ENCODE peak calls at places on chromosome 20, in seven cellular contexts. One of them, this sample, is unnamed.

GRCh38 chr20:13800728-13801134 is 15.9 kb downstream of the NDUFAF5 start:
- DNase-seq in IMR-90: peak; percentile 85
- DNase-seq in NB4: no peak
- DNase-seq in HepG2: peak; percentile 89
- DNase-seq in A549: peak; percentile 47
- DNase-seq in prostate gland: peak; percentile 92
- DNase-seq in Peyer's patch: peak; percentile 49
- DNase-seq in this sample: peak; percentile 89

GRCh38 chr20:40506567-40506966 is 182.5 kb downstream of the MAFB start:
- DNase-seq in IMR-90: peak; percentile 80
- DNase-seq in NB4: peak; percentile 100
- DNase-seq in HepG2: peak; percentile 37
- DNase-seq in A549: peak; percentile 60
- DNase-seq in prostate gland: peak; percentile 40
- DNase-seq in Peyer's patch: peak; percentile 57
- DNase-seq in this sample: peak; percentile 57

GRCh38 chr20:25076731-25077609 is 5.0 kb downstream of the VSX1 start:
- DNase-seq in IMR-90: peak; percentile 1
- DNase-seq in NB4: peak; percentile 70
- DNase-seq in HepG2: peak; percentile 82
- DNase-seq in A549: peak; percentile 80
- DNase-seq in prostate gland: no peak
- DNase-seq in Peyer's patch: no peak
- DNase-seq in this sample: peak; percentile 43

GRCh38 chr20:10861086-10861485 is 187.3 kb upstream of the JAG1 start:
- DNase-seq in IMR-90: peak; percentile 83
- DNase-seq in NB4: peak; percentile 81
- DNase-seq in HepG2: no peak
- DNase-seq in A549: peak; percentile 36
- DNase-seq in prostate gland: no peak
- DNase-seq in Peyer's patch: no peak
- DNase-seq in this sample: no peak

GRCh38 chr20:40449144-40449543 is 239.9 kb downstream of the MAFB start:
- DNase-seq in IMR-90: no peak
- DNase-seq in NB4: no peak
- DNase-seq in HepG2: no peak
- DNase-seq in A549: no peak
- DNase-seq in prostate gland: no peak
- DNase-seq in Peyer's patch: no peak
- DNase-seq in this sample: no peak

GRCh38 chr20:4569092-4569491 is 152.6 kb upstream of the PRND start:
- DNase-seq in IMR-90: no peak
- DNase-seq in NB4: peak; percentile 15
- DNase-seq in HepG2: no peak
- DNase-seq in A549: peak; percentile 40
- DNase-seq in prostate gland: no peak
- DNase-seq in Peyer's patch: no peak
- DNase-seq in this sample: no peak

GRCh38 chr20:63206878-63207277 is 9.1 kb downstream of the YTHDF1 start:
- DNase-seq in IMR-90: peak; percentile 17
- DNase-seq in NB4: no peak
- DNase-seq in HepG2: no peak
- DNase-seq in A549: no peak
- DNase-seq in prostate gland: no peak
- DNase-seq in Peyer's patch: no peak
- DNase-seq in this sample: peak; percentile 50

GRCh38 chr20:15396900-15397299 is 1059.5 kb upstream of the FLRT3 start:
- DNase-seq in IMR-90: no peak
- DNase-seq in NB4: no peak
- DNase-seq in HepG2: no peak
- DNase-seq in A549: no peak
- DNase-seq in prostate gland: no peak
- DNase-seq in Peyer's patch: no peak
- DNase-seq in this sample: no peak

GRCh38 chr20:58344741-58345140 is 35.2 kb downstream of the RAB22A start:
- DNase-seq in IMR-90: peak; percentile 71
- DNase-seq in NB4: no peak
- DNase-seq in HepG2: no peak
- DNase-seq in A549: no peak
- DNase-seq in prostate gland: no peak
- DNase-seq in Peyer's patch: no peak
- DNase-seq in this sample: no peak

GRCh38 chr20:40414843-40415615 is 274.0 kb downstream of the MAFB start:
- DNase-seq in IMR-90: no peak
- DNase-seq in NB4: no peak
- DNase-seq in HepG2: no peak
- DNase-seq in A549: no peak
- DNase-seq in prostate gland: peak; percentile 88
- DNase-seq in Peyer's patch: no peak
- DNase-seq in this sample: no peak

GRCh38 chr20:61948586-61949362 is 116.9 kb downstream of the TAF4 start:
- DNase-seq in IMR-90: no peak
- DNase-seq in NB4: no peak
- DNase-seq in HepG2: no peak
- DNase-seq in A549: no peak
- DNase-seq in prostate gland: no peak
- DNase-seq in Peyer's patch: peak; percentile 8
- DNase-seq in this sample: no peak

GRCh38 chr20:62122659-62123449 is 579 bp downstream of the LSM14B start:
- DNase-seq in IMR-90: no peak
- DNase-seq in NB4: peak; percentile 51
- DNase-seq in HepG2: no peak
- DNase-seq in A549: no peak
- DNase-seq in prostate gland: peak; percentile 33
- DNase-seq in Peyer's patch: peak; percentile 72
- DNase-seq in this sample: peak; percentile 56

GRCh38 chr20:52895662-52896061 is 76.5 kb upstream of the TSHZ2 start:
- DNase-seq in IMR-90: no peak
- DNase-seq in NB4: no peak
- DNase-seq in HepG2: no peak
- DNase-seq in A549: no peak
- DNase-seq in prostate gland: peak; percentile 21
- DNase-seq in Peyer's patch: no peak
- DNase-seq in this sample: no peak

GRCh38 chr20:51237278-51237677 is 214.4 kb upstream of the KCNG1 start:
- DNase-seq in IMR-90: peak; percentile 4
- DNase-seq in NB4: peak; percentile 88
- DNase-seq in HepG2: no peak
- DNase-seq in A549: no peak
- DNase-seq in prostate gland: no peak
- DNase-seq in Peyer's patch: no peak
- DNase-seq in this sample: no peak

GRCh38 chr20:25067102-25067987 is 9.4 kb upstream of the ACSS1 start:
- DNase-seq in IMR-90: no peak
- DNase-seq in NB4: no peak
- DNase-seq in HepG2: no peak
- DNase-seq in A549: no peak
- DNase-seq in prostate gland: no peak
- DNase-seq in Peyer's patch: peak; percentile 18
- DNase-seq in this sample: no peak

GRCh38 chr20:53872561-53873248 is 197.7 kb downstream of the BCAS1 start:
- DNase-seq in IMR-90: peak; percentile 30
- DNase-seq in NB4: no peak
- DNase-seq in HepG2: no peak
- DNase-seq in A549: no peak
- DNase-seq in prostate gland: no peak
- DNase-seq in Peyer's patch: no peak
- DNase-seq in this sample: no peak

GRCh38 chr20:42530855-42531674 is 658.6 kb downstream of the PTPRT start:
- DNase-seq in IMR-90: no peak
- DNase-seq in NB4: peak; percentile 50
- DNase-seq in HepG2: peak; percentile 35
- DNase-seq in A549: peak; percentile 33
- DNase-seq in prostate gland: no peak
- DNase-seq in Peyer's patch: no peak
- DNase-seq in this sample: peak; percentile 15

GRCh38 chr20:36885355-36885754 is 9.4 kb downstream of the TLDC2 start:
- DNase-seq in IMR-90: no peak
- DNase-seq in NB4: no peak
- DNase-seq in HepG2: no peak
- DNase-seq in A549: peak; percentile 55
- DNase-seq in prostate gland: no peak
- DNase-seq in Peyer's patch: no peak
- DNase-seq in this sample: no peak

GRCh38 chr20:38153401-38153800 is 11.7 kb downstream of the TGM2 start:
- DNase-seq in IMR-90: no peak
- DNase-seq in NB4: no peak
- DNase-seq in HepG2: no peak
- DNase-seq in A549: no peak
- DNase-seq in prostate gland: no peak
- DNase-seq in Peyer's patch: no peak
- DNase-seq in this sample: no peak
- TF ChIP-seq POLR2A in IMR-90: no peak
- TF ChIP-seq POLR2A in NB4: no peak
- TF ChIP-seq POLR2A in HepG2: no peak
- TF ChIP-seq POLR2A in A549: no peak
- TF ChIP-seq POLR2A in prostate gland: no peak
- TF ChIP-seq POLR2A in Peyer's patch: no peak
- TF ChIP-seq POLR2A in this sample: no peak

DNA sequence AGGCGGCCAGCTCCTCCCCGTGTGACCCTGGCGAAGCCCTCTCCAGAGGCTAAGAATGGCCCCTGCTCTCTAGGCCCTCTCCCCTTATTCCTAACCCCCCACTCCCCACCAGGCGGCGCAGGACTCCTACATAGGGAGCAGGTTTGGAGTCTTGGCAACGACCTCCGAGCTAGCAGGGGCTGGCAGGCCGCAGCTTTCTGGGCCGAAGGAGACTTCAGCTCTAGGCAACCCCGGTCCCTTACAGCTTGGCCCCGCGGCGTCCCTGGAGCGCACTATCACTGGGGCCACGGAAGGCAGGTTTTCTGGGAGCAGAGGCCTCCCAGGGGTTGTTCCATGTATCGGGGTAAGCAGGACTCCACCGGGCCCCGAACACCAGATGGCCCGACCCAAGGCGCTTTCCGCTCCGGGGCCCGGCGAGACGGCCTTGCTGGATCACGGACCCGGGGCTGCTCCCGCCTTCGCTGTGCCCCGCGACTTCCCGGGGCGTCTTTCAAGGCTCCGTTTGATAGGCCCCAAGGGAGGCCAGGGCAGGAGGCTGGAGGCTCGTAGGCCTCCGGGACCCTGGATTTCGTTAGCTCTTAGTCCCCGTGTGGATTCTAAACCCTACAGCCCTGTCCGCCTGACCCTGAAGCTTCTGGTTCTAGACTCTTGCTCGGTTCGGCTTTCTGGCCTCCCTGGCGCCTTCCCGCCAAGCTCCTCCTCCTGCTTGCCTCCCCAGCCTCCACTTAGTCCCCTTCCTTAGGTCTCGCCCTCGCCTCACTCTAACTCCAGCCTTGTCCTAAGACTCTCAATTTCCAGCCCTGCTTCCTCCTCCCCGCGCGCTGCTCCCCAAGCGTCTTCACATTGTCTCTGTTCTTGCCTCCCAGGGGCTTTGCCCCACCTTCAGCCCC is 1.9 kb downstream of the SLC32A1 start:
- DNase-seq in IMR-90: peak; percentile 11
- DNase-seq in NB4: peak; percentile 51
- DNase-seq in HepG2: peak; percentile 75
- DNase-seq in A549: peak; percentile 54
- DNase-seq in prostate gland: no peak
- DNase-seq in Peyer's patch: no peak
- DNase-seq in this sample: peak; percentile 37
- TF ChIP-seq CTCF in IMR-90: peak; percentile 34
- TF ChIP-seq CTCF in NB4: peak; percentile 48
- TF ChIP-seq CTCF in HepG2: peak; percentile 93
- TF ChIP-seq CTCF in A549: peak; percentile 57
- TF ChIP-seq CTCF in prostate gland: no peak
- TF ChIP-seq CTCF in Peyer's patch: no peak
- TF ChIP-seq CTCF in this sample: no peak

GRCh38 chr20:17568972-17569471 is 853 bp upstream of the DSTN start:
- DNase-seq in IMR-90: peak; percentile 99
- DNase-seq in NB4: no peak
- DNase-seq in HepG2: peak; percentile 95
- DNase-seq in A549: peak; percentile 98
- DNase-seq in prostate gland: peak; percentile 90
- DNase-seq in Peyer's patch: peak; percentile 85
- DNase-seq in this sample: peak; percentile 80
- H3K4me3 ChIP-seq in IMR-90: peak overlapping the region; percentile 85
- H3K4me3 ChIP-seq in NB4: no peak overlapping the region
- H3K4me3 ChIP-seq in HepG2: peak overlapping the region; percentile 94
- H3K4me3 ChIP-seq in A549: peak overlapping the region; percentile 87
- H3K4me3 ChIP-seq in prostate gland: peak overlapping the region; percentile 100
- H3K4me3 ChIP-seq in Peyer's patch: peak overlapping the region; percentile 76
- H3K4me3 ChIP-seq in this sample: peak overlapping the region; percentile 100

GRCh38 chr20:45412653-45413052 is 3.3 kb upstream of the PIGT start:
- DNase-seq in IMR-90: no peak
- DNase-seq in NB4: no peak
- DNase-seq in HepG2: no peak
- DNase-seq in A549: no peak
- DNase-seq in prostate gland: no peak
- DNase-seq in Peyer's patch: no peak
- DNase-seq in this sample: no peak

GRCh38 chr20:45416917-45417316 is 976 bp downstream of the PIGT start:
- DNase-seq in IMR-90: no peak
- DNase-seq in NB4: peak; percentile 39
- DNase-seq in HepG2: no peak
- DNase-seq in A549: no peak
- DNase-seq in prostate gland: no peak
- DNase-seq in Peyer's patch: no peak
- DNase-seq in this sample: no peak

GRCh38 chr20:45413479-45413878 is 2.5 kb upstream of the PIGT start:
- DNase-seq in IMR-90: no peak
- DNase-seq in NB4: no peak
- DNase-seq in HepG2: no peak
- DNase-seq in A549: no peak
- DNase-seq in prostate gland: no peak
- DNase-seq in Peyer's patch: no peak
- DNase-seq in this sample: no peak

GRCh38 chr20:45419188-45420091 is 3.5 kb downstream of the PIGT start:
- DNase-seq in IMR-90: peak; percentile 94
- DNase-seq in NB4: no peak
- DNase-seq in HepG2: peak; percentile 35
- DNase-seq in A549: peak; percentile 90
- DNase-seq in prostate gland: peak; percentile 85
- DNase-seq in Peyer's patch: peak; percentile 65
- DNase-seq in this sample: no peak

DNA sequence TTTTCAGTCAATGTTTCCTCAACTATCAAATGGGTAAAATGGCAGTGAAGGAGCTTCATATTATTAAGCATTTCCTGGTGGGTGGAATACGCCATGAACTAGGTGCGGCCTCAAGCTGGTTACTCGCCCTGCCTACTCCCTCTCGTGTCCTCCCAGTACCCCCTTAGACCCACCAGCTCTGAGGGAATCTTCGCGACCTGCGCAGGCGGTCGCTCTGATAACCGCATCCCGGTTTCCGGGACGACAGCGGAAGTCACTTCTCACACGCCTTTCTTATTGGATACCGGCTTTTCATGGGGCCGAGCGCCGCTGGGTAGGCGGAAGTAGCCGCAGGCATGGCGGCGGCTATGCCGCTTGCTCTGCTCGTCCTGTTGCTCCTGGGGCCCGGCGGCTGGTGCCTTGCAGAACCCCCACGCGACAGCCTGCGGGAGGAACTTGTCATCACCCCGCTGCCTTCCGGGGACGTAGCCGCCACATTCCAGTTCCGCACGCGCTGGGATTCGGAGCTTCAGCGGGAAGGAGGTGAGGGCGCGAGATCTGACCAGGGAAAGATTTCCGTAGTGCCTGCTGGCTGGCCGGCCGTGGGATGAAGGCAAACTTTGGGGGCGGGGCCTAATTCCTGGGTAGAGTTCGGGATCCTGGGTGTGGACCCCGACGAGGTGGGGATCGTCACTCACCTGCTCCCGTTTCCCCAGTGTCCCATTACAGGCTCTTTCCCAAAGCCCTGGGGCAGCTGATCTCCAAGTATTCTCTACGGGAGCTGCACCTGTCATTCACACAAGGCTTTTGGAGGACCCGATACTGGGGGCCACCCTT is at the start of gene PIGT:
- DNase-seq in IMR-90: peak; percentile 72
- DNase-seq in NB4: peak; percentile 95
- DNase-seq in HepG2: peak; percentile 93
- DNase-seq in A549: peak; percentile 84
- DNase-seq in prostate gland: peak; percentile 83
- DNase-seq in Peyer's patch: peak; percentile 88
- DNase-seq in this sample: peak; percentile 93
- TF ChIP-seq POLR2A in IMR-90: peak; percentile 91
- TF ChIP-seq POLR2A in NB4: peak; percentile 97
- TF ChIP-seq POLR2A in HepG2: peak; percentile 98
- TF ChIP-seq POLR2A in A549: peak; percentile 93
- TF ChIP-seq POLR2A in prostate gland: peak; percentile 73
- TF ChIP-seq POLR2A in Peyer's patch: peak; percentile 91
- TF ChIP-seq POLR2A in this sample: peak; percentile 14

This sample was measured in testis.